ENCODE peak calls at places on chromosomes 3 and 15, in eight cellular contexts. G, W, R, C, V, I, H and K are unnamed samples.

GRCh38 chr3:188854395-188855149 is 317.2 kb upstream of the TPRG1 start:
- DNase-seq in G (no peak), H (no peak), C (no peak), V (no peak), I (no peak), W (peak; percentile 67), R (no peak), K (no peak)

GRCh38 chr3:80696280-80696679 is 928.5 kb upstream of the ROBO1 start:
- DNase-seq in C (no peak), H (peak; percentile 41), W (no peak), I (no peak), R (peak; percentile 52), V (no peak), G (no peak), K (no peak)

GRCh38 chr15:89359471-89360293 is 25.1 kb upstream of the POLG start:
- DNase-seq in C (no peak), I (no peak), V (no peak), R (no peak), H (no peak), G (peak; percentile 69), W (no peak), K (no peak)

GRCh38 chr3:64220161-64220560 is 5.1 kb downstream of the PRICKLE2 start:
- DNase-seq in H (peak; percentile 88), I (no peak), R (no peak), W (no peak), C (no peak), V (no peak), G (no peak), K (peak; percentile 40)

GRCh38 chr3:5232570-5232969 is 45.1 kb downstream of the EDEM1 start:
- DNase-seq in R (no peak), C (no peak), I (no peak), H (no peak), V (no peak), G (no peak), W (no peak), K (no peak)

GRCh38 chr15:70795311-70795665 is 31.9 kb upstream of the UACA start:
- DNase-seq in C (peak; percentile 54), G (peak; percentile 69), H (peak; percentile 83), W (no peak), I (no peak), R (no peak), V (no peak), K (peak; percentile 91)

GRCh38 chr3:72593881-72594397 is 254.3 kb downstream of the SHQ1 start:
- DNase-seq in W (no peak), I (no peak), H (no peak), G (no peak), C (no peak), R (no peak), V (no peak), K (peak; percentile 41)

GRCh38 chr3:70716832-70717231 is 404.4 kb upstream of the MDFIC2 start:
- DNase-seq in W (peak; percentile 52), I (no peak), R (peak; percentile 17), H (peak; percentile 86), C (no peak), G (no peak), V (no peak), K (no peak)

GRCh38 chr15:52083603-52084002 is 29.0 kb downstream of the BCL2L10 start:
- DNase-seq in C (no peak), R (no peak), V (no peak), I (no peak), G (no peak), H (no peak), W (no peak), K (no peak)

GRCh38 chr3:6799264-6799915 is 61.5 kb upstream of the GRM7 start:
- DNase-seq in C (peak; percentile 19), W (no peak), R (peak; percentile 65), H (peak; percentile 1), V (no peak), G (no peak), I (peak; percentile 36), K (peak; percentile 73)

GRCh38 chr15:45199136-45199810 is 11.5 kb upstream of the SHF start:
- DNase-seq in R (no peak), V (no peak), W (no peak), I (peak; percentile 48), C (no peak), G (no peak), H (peak; percentile 44), K (peak; percentile 37)

GRCh38 chr15:76336254-76337046 is at the start of gene ISL2:
- DNase-seq in V (peak; percentile 23), W (no peak), R (peak; percentile 36), I (peak; percentile 79), H (peak; percentile 60), C (peak; percentile 94), G (peak; percentile 99), K (peak; percentile 91)

GRCh38 chr15:90419738-90420487 is 31.9 kb downstream of the IQGAP1 start:
- DNase-seq in H (peak; percentile 80), V (no peak), I (no peak), C (no peak), G (no peak), R (no peak), W (no peak), K (peak; percentile 74)

GRCh38 chr15:57662091-57662744 is 44.3 kb upstream of the POLR2M start:
- DNase-seq in V (no peak), H (no peak), R (peak; percentile 63), C (no peak), W (no peak), I (no peak), G (no peak), K (no peak)

GRCh38 chr3:180253283-180253682 is 216.5 kb upstream of the PEX5L start:
- DNase-seq in I (no peak), H (no peak), V (no peak), G (no peak), W (no peak), C (no peak), R (no peak), K (no peak)

GRCh38 chr3:142618917-142619401 is 22.8 kb downstream of the PLS1 start:
- DNase-seq in H (peak; percentile 66), R (peak; percentile 19), I (no peak), V (no peak), C (no peak), G (no peak), W (no peak), K (no peak)

GRCh38 chr15:80567721-80568157 is 127.4 kb upstream of the ABHD17C start:
- DNase-seq in C (peak; percentile 72), H (peak; percentile 88), I (peak; percentile 52), G (no peak), R (peak; percentile 64), V (no peak), W (no peak), K (peak; percentile 94)

GRCh38 chr3:106198828-106199194 is 330.0 kb upstream of the CBLB start:
- DNase-seq in V (no peak), R (no peak), H (no peak), G (no peak), I (no peak), C (no peak), W (no peak), K (peak; percentile 33)

GRCh38 chr3:81967362-81967761 is 205.9 kb upstream of the GBE1 start:
- DNase-seq in I (no peak), R (no peak), C (no peak), G (no peak), H (no peak), V (no peak), W (no peak), K (no peak)

DNA sequence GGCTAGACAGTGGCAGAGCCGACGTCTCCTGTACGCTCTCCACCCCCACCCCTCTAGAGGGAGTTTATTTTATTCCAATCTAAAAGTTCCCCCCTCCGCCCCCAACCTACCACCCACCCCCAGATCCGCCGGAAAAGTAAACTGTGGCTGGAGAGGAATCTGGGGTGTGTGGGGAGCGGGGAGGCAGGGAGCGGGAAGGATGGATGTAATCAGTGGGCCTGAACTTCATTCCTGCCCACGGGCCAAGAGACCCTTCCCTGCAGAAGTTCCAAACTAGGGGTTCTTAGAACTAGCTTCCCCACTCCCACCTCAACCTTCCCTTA is 547 bp upstream of the CSRNP1 start:
- DNase-seq in C (no peak), R (no peak), W (no peak), G (no peak), H (no peak), I (no peak), V (no peak), K (no peak)
- H3K4me3 ChIP-seq in C (peak overlapping the region; percentile 60), R (no peak overlapping the region), W (peak overlapping the region; percentile 93), G (peak overlapping the region; percentile 79), H (peak overlapping the region; percentile 37), I (peak overlapping the region; percentile 65), V (peak overlapping the region; percentile 90), K (peak overlapping the region; percentile 81)

GRCh38 chr3:156150434-156151066 is 30.2 kb downstream of the KCNAB1 start:
- DNase-seq in C (peak; percentile 41), H (peak; percentile 75), R (peak; percentile 68), G (no peak), W (no peak), I (peak; percentile 79), V (no peak), K (peak; percentile 87)
- TF ChIP-seq CTCF in C (peak; percentile 81), H (peak; percentile 75), R (peak; percentile 90), G (peak; percentile 92), W (peak; percentile 89), I (peak; percentile 97), V (peak; percentile 92), K (peak; percentile 91)

GRCh38 chr15:63519548-63520178 is 15.3 kb downstream of the USP3 start:
- DNase-seq in I (no peak), W (no peak), H (no peak), R (no peak), C (no peak), G (no peak), V (no peak), K (no peak)

GRCh38 chr15:63521405-63522142 is 17.2 kb downstream of the USP3 start:
- DNase-seq in H (no peak), G (no peak), V (no peak), I (no peak), R (no peak), W (no peak), C (no peak), K (no peak)

GRCh38 chr15:63522143-63522531 is 17.7 kb downstream of the USP3 start:
- DNase-seq in G (no peak), I (no peak), H (no peak), V (no peak), C (no peak), R (no peak), W (no peak), K (peak; percentile 30)

GRCh38 chr15:63524316-63525015 is 20.1 kb downstream of the USP3 start:
- DNase-seq in R (no peak), C (no peak), V (no peak), H (no peak), G (no peak), W (no peak), I (no peak), K (no peak)

GRCh38 chr15:63523306-63523990 is 19.1 kb downstream of the USP3 start:
- DNase-seq in I (no peak), H (peak; percentile 62), G (no peak), V (no peak), W (no peak), C (no peak), R (no peak), K (no peak)
- H3K27ac ChIP-seq in I (no peak overlapping the region), H (no peak overlapping the region), G (peak overlapping the region; percentile 32), V (peak overlapping the region; percentile 9), W (no peak overlapping the region), C (no peak overlapping the region), R (peak overlapping the region; percentile 42), K (no peak overlapping the region)

DNA sequence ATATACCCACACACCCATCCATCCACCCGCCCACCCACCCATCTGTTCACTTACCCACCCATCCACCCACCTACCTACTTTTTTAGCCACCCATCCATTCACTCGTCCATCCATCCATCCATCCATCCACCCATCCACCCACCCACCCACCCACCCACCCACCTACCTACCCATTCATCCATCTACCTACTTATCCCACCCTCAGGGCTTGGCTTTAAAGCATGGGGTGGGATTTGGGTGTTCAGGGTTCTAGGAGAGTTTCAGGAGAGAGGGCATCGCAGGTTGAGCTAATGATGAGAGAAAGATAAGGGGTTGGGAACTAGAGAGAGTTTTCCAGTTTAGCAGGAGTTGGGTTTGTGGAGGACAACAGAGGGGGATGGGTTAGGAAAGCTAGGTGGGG is 9.7 kb downstream of the FBLN2 start:
- DNase-seq in I (no peak), V (no peak), H (no peak), G (no peak), C (no peak), R (no peak), W (no peak), K (no peak)
- H3K4me3 ChIP-seq in I (no peak overlapping the region), V (no peak overlapping the region), H (no peak overlapping the region), G (no peak overlapping the region), C (no peak overlapping the region), R (no peak overlapping the region), W (no peak overlapping the region), K (no peak overlapping the region)